ENCODE peak calls at places on chromosomes 11 and 22, in eight cellular contexts. J is HT1080; I is fibroblast of mammary gland; P is caudate nucleus; B is fibroblast of pulmonary artery; X is AML-193; R is activated CD4-positive, alpha-beta T cell treated with anti-CD3 and anti-CD28 coated beads, Interleukin-2, amount 50 U/mL, for 1 hour; N is tibial artery. H is an unnamed sample.

GRCh38 chr11:8258771-8259170 is 4.9 kb downstream of the LMO1 start:
- DNase-seq in B (no peak), I (peak), J (peak), N (peak), R (no peak), P (no peak), X (peak), H (no peak)

GRCh38 chr11:71078482-71078881 is 173.9 kb downstream of the SHANK2 start:
- DNase-seq in X (no peak), B (no peak), P (no peak), J (no peak), N (no peak), R (no peak), I (peak), H (no peak)

GRCh38 chr22:44663256-44663999 is 38.6 kb upstream of the PRR5 start:
- DNase-seq in B (no peak), N (no peak), I (no peak), R (no peak), P (no peak), X (no peak), J (no peak), H (no peak)

GRCh38 chr11:15936011-15936410 is 420.3 kb downstream of the SOX6 start:
- DNase-seq in N (no peak), R (no peak), I (no peak), P (no peak), B (no peak), J (no peak), X (no peak), H (no peak)

GRCh38 chr22:48894064-48894671 is 933.5 kb downstream of the BRD1 start:
- DNase-seq in X (no peak), P (no peak), N (no peak), J (no peak), R (no peak), B (no peak), I (no peak), H (no peak)

GRCh38 chr11:9518835-9519234 is 54.6 kb upstream of the WEE1 start:
- DNase-seq in J (no peak), R (no peak), B (no peak), P (no peak), N (no peak), I (no peak), X (no peak), H (no peak)

GRCh38 chr22:46652081-46652929 is 32.1 kb downstream of the GRAMD4 start:
- DNase-seq in R (no peak), N (no peak), P (no peak), J (no peak), B (peak), I (peak), X (no peak), H (no peak)

GRCh38 chr11:60918941-60919275 is 5.0 kb downstream of the TMEM109 start:
- DNase-seq in B (peak), X (no peak), N (no peak), J (peak), P (no peak), R (no peak), I (peak), H (no peak)

GRCh38 chr11:110295086-110295485 is 1.3 kb downstream of the RDX start:
- DNase-seq in R (no peak), J (no peak), P (no peak), N (no peak), B (no peak), X (no peak), I (no peak), H (no peak)

GRCh38 chr11:117818036-117818858 is 6.3 kb downstream of the FXYD2 start:
- DNase-seq in X (no peak), N (no peak), R (no peak), J (peak), P (no peak), B (peak), I (no peak), H (peak)

GRCh38 chr11:8342821-8343681 is 79.4 kb upstream of the LMO1 start:
- DNase-seq in N (no peak), I (no peak), P (no peak), R (no peak), B (no peak), X (no peak), J (no peak), H (no peak)

GRCh38 chr11:103998826-103999390 is 37.5 kb upstream of the DDI1 start:
- DNase-seq in J (no peak), P (no peak), X (no peak), I (no peak), N (no peak), R (no peak), B (no peak), H (no peak)

GRCh38 chr11:65340226-65340625 is 6.6 kb downstream of the DPF2 start:
- DNase-seq in X (no peak), N (no peak), B (no peak), R (no peak), P (no peak), J (no peak), I (no peak), H (no peak)

GRCh38 chr11:60169264-60169915 is 13.5 kb downstream of the MS4A6A start:
- DNase-seq in N (no peak), R (no peak), B (peak), X (peak), P (no peak), I (peak), J (peak), H (no peak)

GRCh38 chr11:7501894-7502293 is 11.9 kb upstream of the PPFIBP2 start:
- DNase-seq in X (no peak), B (no peak), R (no peak), P (no peak), N (no peak), J (no peak), I (no peak), H (no peak)

GRCh38 chr11:79400717-79401330 is 40.0 kb downstream of the TENM4 start:
- DNase-seq in P (no peak), X (no peak), I (peak), R (no peak), B (peak), J (peak), N (no peak), H (no peak)

GRCh38 chr11:95671768-95672167 is 117.8 kb downstream of the FAM76B start:
- DNase-seq in X (no peak), N (no peak), J (no peak), R (no peak), I (peak), B (no peak), P (no peak), H (no peak)

GRCh38 chr11:67277231-67277961 is 11.1 kb downstream of the GRK2 start:
- DNase-seq in N (peak), P (no peak), X (peak), B (peak), I (peak), J (peak), R (peak), H (peak)

GRCh38 chr11:76233936-76234703 is 27.8 kb upstream of the WNT11 start:
- DNase-seq in R (no peak), B (peak), I (peak), J (peak), N (peak), X (peak), P (no peak), H (no peak)

GRCh38 chr11:327581-327923 is 6.9 kb upstream of the IFITM3 start:
- DNase-seq in P (no peak), B (no peak), R (no peak), I (no peak), X (no peak), N (no peak), J (no peak), H (no peak)

GRCh38 chr11:61480936-61481335 is 27.6 kb upstream of the LRRC10B start:
- DNase-seq in B (peak), I (no peak), N (no peak), J (peak), R (no peak), X (no peak), P (no peak), H (no peak)

GRCh38 chr11:27497284-27497866 is 9.2 kb downstream of the LIN7C start:
- DNase-seq in X (peak), P (no peak), J (peak), R (no peak), B (peak), N (no peak), I (peak), H (peak)

GRCh38 chr11:114015117-114015516 is 40.2 kb downstream of the HTR3A start:
- DNase-seq in J (no peak), I (no peak), N (no peak), R (no peak), P (no peak), X (no peak), B (no peak), H (no peak)

GRCh38 chr11:64809781-64810241 is 540 bp downstream of the MEN1 start:
- DNase-seq in X (no peak), P (no peak), N (no peak), I (no peak), R (no peak), J (no peak), B (peak), H (no peak)

GRCh38 chr11:120283124-120283523 is 42.0 kb upstream of the TLCD5 start:
- DNase-seq in R (no peak), B (no peak), P (no peak), X (no peak), N (no peak), I (no peak), J (no peak), H (no peak)

GRCh38 chr11:64207247-64208085 is 945 bp downstream of the FERMT3 start:
- DNase-seq in N (peak), P (no peak), X (peak), B (peak), J (peak), I (peak), R (peak), H (peak)

GRCh38 chr11:19984048-19984742 is 176.1 kb downstream of the DBX1 start:
- DNase-seq in N (no peak), P (no peak), X (no peak), R (no peak), J (no peak), B (no peak), I (no peak), H (no peak)

GRCh38 chr22:49825436-49825835 is 2.2 kb downstream of the BRD1 start:
- DNase-seq in B (peak), R (no peak), N (no peak), I (peak), P (no peak), J (peak), X (no peak), H (no peak)

H was measured in CD4-positive, CD25-positive, alpha-beta regulatory T cell.